ENCODE peak calls at places on chromosomes 13 and 19, in seven cellular contexts. X, M, K, E, T, R and L are unnamed samples.

GRCh38 chr13:94362411-94362909 is 117.0 kb downstream of the DCT start:
- DNase-seq in K (peak), M (peak), E (peak), X (peak), T (peak), R (peak), L (peak)

GRCh38 chr13:42533336-42533591 is 40.7 kb upstream of the TNFSF11 start:
- DNase-seq in M (no peak), R (no peak), E (no peak), K (no peak), T (no peak), X (no peak), L (no peak)

GRCh38 chr19:46579286-46579944 is 21.7 kb upstream of the CALM3 start:
- DNase-seq in E (no peak), X (no peak), R (no peak), M (peak), K (no peak), T (no peak), L (no peak)

GRCh38 chr13:48923376-48923775 is 52.3 kb upstream of the FNDC3A start:
- DNase-seq in T (no peak), K (no peak), X (no peak), E (no peak), R (no peak), M (no peak), L (no peak)

GRCh38 chr19:17255150-17255621 is 9.4 kb downstream of the USHBP1 start:
- DNase-seq in E (no peak), T (no peak), K (no peak), R (no peak), M (no peak), X (no peak), L (no peak)

GRCh38 chr13:46712524-46712923 is 84.4 kb downstream of the ESD start:
- DNase-seq in T (no peak), X (no peak), R (no peak), K (no peak), E (no peak), M (no peak), L (no peak)

GRCh38 chr13:112330479-112331407 is 45.4 kb upstream of the SPACA7 start:
- DNase-seq in X (no peak), K (no peak), R (no peak), E (peak), M (no peak), T (no peak), L (no peak)

GRCh38 chr13:27476943-27477681 is 26.7 kb upstream of the MTIF3 start:
- DNase-seq in X (peak), K (no peak), E (no peak), R (peak), T (peak), M (peak), L (no peak)

GRCh38 chr19:2118438-2118837 is 21.7 kb downstream of the IZUMO4 start:
- DNase-seq in R (no peak), E (no peak), X (no peak), T (no peak), M (no peak), K (no peak), L (no peak)

GRCh38 chr19:2121416-2122051 is 24.8 kb downstream of the IZUMO4 start:
- DNase-seq in R (no peak), E (no peak), X (no peak), K (no peak), T (no peak), M (no peak), L (no peak)

GRCh38 chr19:2122251-2122650 is 25.5 kb downstream of the IZUMO4 start:
- DNase-seq in R (no peak), T (no peak), K (no peak), E (no peak), M (no peak), X (no peak), L (no peak)

GRCh38 chr19:2120821-2121220 is 24.1 kb downstream of the IZUMO4 start:
- DNase-seq in R (no peak), X (no peak), K (no peak), E (no peak), M (no peak), T (no peak), L (no peak)

GRCh38 chr19:2119916-2120785 is 23.4 kb downstream of the IZUMO4 start:
- DNase-seq in X (no peak), T (no peak), M (no peak), R (no peak), K (no peak), E (no peak), L (no peak)
- TF ChIP-seq POLR2A in X (no peak), T (no peak), M (no peak), R (no peak), K (no peak), E (no peak), L (no peak)

DNA sequence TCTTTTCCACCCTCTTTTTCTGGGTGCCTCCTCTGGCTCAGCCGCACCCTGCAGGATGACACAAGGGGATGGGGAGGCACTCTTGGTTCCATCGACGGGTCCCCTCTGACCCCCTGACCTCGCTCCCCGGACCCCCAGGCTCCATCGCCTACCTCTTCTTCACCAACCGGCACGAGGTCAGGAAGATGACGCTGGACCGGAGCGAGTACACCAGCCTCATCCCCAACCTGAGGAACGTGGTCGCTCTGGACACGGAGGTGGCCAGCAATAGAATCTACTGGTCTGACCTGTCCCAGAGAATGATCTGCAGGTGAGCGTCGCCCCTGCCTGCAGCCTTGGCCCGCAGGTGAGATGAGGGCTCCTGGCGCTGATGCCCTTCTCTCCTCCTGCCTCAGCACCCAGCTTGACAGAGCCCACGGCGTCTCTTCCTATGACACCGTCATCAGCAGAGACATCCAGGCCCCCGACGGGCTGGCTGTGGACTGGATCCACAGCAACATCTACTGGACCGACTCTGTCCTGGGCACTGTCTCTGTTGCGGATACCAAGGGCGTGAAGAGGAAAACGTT is 24.0 kb downstream of the LDLR start:
- DNase-seq in K (no peak), E (no peak), T (no peak), M (no peak), R (no peak), X (no peak), L (no peak)
- TF ChIP-seq POLR2A in K (no peak), E (no peak), T (no peak), M (no peak), R (no peak), X (no peak), L (no peak)

GRCh38 chr19:49677232-49677881 is at the start of gene PRMT1:
- DNase-seq in X (no peak), K (no peak), M (no peak), T (no peak), E (peak), R (no peak), L (no peak)
- TF ChIP-seq POLR2A in X (peak), K (peak), M (peak), T (peak), E (peak), R (peak), L (peak)

GRCh38 chr19:38869160-38869835 is 8.8 kb downstream of the RINL start:
- DNase-seq in K (no peak), M (no peak), E (no peak), X (no peak), R (no peak), T (no peak), L (no peak)

GRCh38 chr19:38868551-38868950 is 9.5 kb downstream of the RINL start:
- DNase-seq in T (no peak), M (no peak), R (no peak), X (no peak), E (no peak), K (no peak), L (no peak)

GRCh38 chr19:38870612-38871011 is 7.5 kb downstream of the RINL start:
- DNase-seq in K (no peak), X (no peak), M (no peak), R (no peak), E (no peak), T (no peak), L (no peak)

GRCh38 chr19:38867176-38867780 is 10.8 kb downstream of the RINL start:
- DNase-seq in T (no peak), E (no peak), K (no peak), M (no peak), R (no peak), X (no peak), L (no peak)

GRCh38 chr19:38869836-38870607 is 8.1 kb downstream of the RINL start:
- DNase-seq in T (peak), R (peak), E (peak), X (peak), M (peak), K (peak), L (no peak)
- TF ChIP-seq POLR2A in T (no peak), R (no peak), E (no peak), X (no peak), M (no peak), K (no peak), L (no peak)

DNA sequence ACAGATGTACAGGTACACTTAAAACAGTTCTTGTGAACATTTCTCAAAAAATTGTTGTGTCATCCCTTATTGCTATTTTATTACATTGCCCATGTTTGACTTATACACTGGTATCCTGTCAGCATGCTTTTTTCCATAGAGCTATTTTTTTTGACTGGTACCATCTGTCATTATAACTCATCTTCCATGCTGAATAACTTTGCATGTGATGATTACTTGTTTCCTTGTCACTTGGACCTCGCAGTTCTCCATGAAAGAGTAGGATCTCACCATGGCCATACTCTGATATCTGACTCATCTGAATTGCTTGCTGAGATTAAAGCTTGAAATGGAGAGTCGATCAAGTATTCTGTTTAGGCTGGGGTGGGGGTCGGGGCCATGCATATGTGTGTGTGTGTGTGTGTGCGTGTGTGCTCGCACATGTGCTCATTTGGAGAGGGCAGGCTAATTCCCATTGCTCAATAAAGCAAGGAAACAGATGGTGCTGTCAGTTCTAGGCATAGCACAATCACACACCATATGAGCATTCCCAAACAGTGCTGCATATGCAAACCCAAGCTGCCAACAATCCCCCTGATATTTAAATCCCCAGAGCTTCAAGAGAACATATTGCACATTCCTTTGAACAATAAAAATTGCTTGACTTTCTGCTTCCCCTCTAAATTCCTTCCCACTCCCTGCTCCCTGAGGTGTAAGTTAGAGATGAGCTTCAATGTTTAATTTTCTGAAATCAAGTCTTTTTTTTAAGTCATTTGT is 62.9 kb downstream of the NHLRC3 start:
- DNase-seq in K (no peak), R (no peak), X (no peak), E (no peak), T (no peak), M (no peak), L (no peak)
- TF ChIP-seq POLR2A in K (no peak), R (no peak), X (no peak), E (no peak), T (no peak), M (no peak), L (no peak)

DNA sequence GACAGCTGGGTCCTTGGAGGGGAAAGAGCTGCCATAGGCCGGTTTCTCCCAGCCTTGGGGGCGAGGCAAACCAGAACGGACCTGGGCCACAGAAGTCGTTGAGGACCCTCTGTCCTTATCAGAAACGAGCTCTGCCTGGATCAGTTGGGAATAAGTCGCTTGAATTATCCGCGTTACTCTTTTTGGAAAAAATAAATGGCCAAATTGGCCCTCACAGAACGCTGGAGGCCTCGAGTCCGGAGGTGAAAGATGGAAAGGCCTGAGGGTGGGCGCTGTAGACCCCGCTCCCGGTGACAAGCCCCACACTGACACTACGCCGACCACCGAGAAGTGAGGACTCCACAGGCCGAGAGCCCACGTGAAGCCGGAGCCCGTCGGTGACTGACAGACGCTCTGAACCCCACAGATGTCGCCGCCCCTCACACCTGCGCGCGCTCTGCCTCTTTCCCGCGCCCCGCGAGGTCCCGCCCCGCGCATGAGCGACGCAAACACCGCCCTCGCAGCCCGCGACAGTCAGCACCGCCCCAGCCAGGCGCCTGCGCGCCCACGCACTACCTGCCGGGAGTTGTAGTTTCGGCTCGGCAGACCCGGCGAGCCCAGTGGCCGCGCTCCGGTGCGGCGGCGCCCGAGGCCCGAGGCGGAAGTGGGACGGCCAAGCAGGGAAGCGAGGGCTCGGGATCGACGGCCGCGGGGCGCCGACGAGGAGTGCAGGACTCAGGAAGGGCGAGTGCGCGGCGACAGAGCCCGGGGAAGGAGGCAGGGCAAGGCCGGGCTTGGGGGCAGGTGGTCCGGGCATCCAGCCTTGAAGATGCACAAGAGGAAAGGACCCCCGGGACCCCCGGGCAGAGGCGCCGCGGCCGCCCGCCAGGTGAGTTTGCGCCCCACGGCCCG is at the start of the genes BRME1 and CC2D1A:
- DNase-seq in X (peak), T (peak), M (peak), K (peak), R (peak), E (peak), L (peak)
- TF ChIP-seq POLR2A in X (peak), T (no peak), M (peak), K (no peak), R (no peak), E (peak), L (peak)

DNA sequence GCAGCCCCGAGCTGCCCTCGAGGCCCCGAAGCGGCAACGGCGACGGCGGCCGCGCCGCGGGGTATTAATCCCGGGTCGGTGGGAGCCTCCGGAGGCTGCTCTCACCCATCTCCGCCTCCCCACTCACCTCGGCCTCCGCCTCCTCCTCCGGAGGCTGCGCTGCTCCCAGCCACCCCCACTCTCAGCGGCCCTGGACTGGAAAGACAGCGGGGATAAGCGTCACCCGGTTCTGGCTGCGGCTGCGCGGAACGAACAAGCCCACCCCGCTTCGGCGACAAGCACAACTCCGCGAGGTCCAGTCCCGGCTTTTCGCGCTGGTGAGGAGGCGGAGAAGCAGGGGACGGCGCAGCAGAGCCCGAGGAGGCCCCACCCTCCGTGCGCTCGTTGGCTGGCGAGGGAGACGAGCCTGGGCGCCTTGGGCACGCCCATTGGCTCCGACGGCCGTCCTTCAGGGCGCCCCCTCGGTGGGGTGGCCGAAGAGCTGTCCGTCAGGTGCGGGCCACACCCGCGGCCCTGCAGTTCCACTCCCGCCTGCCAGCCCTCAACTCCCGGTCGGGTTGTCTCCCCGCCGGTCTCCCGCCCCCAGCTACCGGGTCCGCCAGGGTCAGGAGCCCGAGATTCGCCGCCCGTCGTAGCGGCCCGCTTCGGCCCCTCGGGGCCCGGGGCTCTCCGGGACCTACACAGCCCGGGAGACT is at the start of gene ZMYM5:
- DNase-seq in X (peak), R (peak), T (peak), E (peak), K (peak), M (peak), L (peak)
- TF ChIP-seq POLR2A in X (peak), R (peak), T (peak), E (peak), K (peak), M (peak), L (peak)